ENCODE peak calls at places on chromosomes 16 and 17, in five cellular contexts. Y, L, Z, X and I are unnamed samples.

GRCh38 chr17:17729620-17730249 is 48.5 kb downstream of the RAI1 start:
- DNase-seq in Y (no peak), L (no peak), Z (no peak), X (no peak), I (no peak)

GRCh38 chr16:979859-980594 is 1.5 kb upstream of the SOX8 start:
- DNase-seq in Y (no peak), L (no peak), Z (no peak), X (no peak), I (no peak)

GRCh38 chr16:31460582-31461002 is 1.3 kb downstream of the ARMC5 start:
- DNase-seq in Y (no peak), L (peak), Z (no peak), X (no peak), I (no peak)

GRCh38 chr16:58026705-58027340 is 1.3 kb downstream of the MMP15 start:
- DNase-seq in Y (no peak), L (no peak), Z (no peak), X (peak), I (no peak)

GRCh38 chr16:56542039-56542438 is 22.2 kb upstream of the BBS2 start:
- DNase-seq in Y (no peak), L (no peak), Z (no peak), X (no peak), I (no peak)

GRCh38 chr16:12089492-12090161 is 113.1 kb downstream of the SNX29 start:
- DNase-seq in Y (no peak), L (peak), Z (no peak), X (peak), I (no peak)

GRCh38 chr16:23423496-23424049 is 29.4 kb downstream of the COG7 start:
- DNase-seq in Y (peak), L (peak), Z (peak), X (peak), I (no peak)

GRCh38 chr17:35849469-35850348 is 19.0 kb downstream of the HEATR9 start:
- DNase-seq in Y (no peak), L (no peak), Z (peak), X (no peak), I (no peak)

GRCh38 chr16:84283314-84284167 is 11.1 kb upstream of the WFDC1 start:
- DNase-seq in Y (no peak), L (no peak), Z (no peak), X (peak), I (no peak)

GRCh38 chr16:19338335-19338734 is 52.8 kb downstream of the CLEC19A start:
- DNase-seq in Y (no peak), L (no peak), Z (no peak), X (no peak), I (no peak)

GRCh38 chr17:59365383-59365981 is 34.0 kb downstream of the YPEL2 start:
- DNase-seq in Y (no peak), L (peak), Z (peak), X (no peak), I (peak)

GRCh38 chr17:44628234-44629188 is 27.8 kb upstream of the MEIOC start:
- DNase-seq in Y (no peak), L (peak), Z (no peak), X (peak), I (no peak)

GRCh38 chr17:2266045-2266864 is 37.3 kb downstream of the SMG6 start:
- DNase-seq in Y (peak), L (no peak), Z (no peak), X (no peak), I (no peak)

GRCh38 chr16:84618428-84619102 is 687 bp upstream of the COTL1 start:
- DNase-seq in Y (peak), L (no peak), Z (peak), X (no peak), I (peak)

GRCh38 chr17:30113213-30113612 is 3.4 kb upstream of the NSRP1 start:
- DNase-seq in Y (no peak), L (no peak), Z (no peak), X (no peak), I (no peak)

GRCh38 chr17:10738516-10739258 is 8.9 kb upstream of the TMEM220 start:
- DNase-seq in Y (no peak), L (no peak), Z (peak), X (no peak), I (no peak)

GRCh38 chr16:49559242-49559641 is 185.6 kb downstream of the C16orf78 start:
- DNase-seq in Y (no peak), L (no peak), Z (no peak), X (no peak), I (no peak)

GRCh38 chr16:88505405-88506082 is 52.5 kb downstream of the ZFPM1 start:
- DNase-seq in Y (no peak), L (no peak), Z (peak), X (peak), I (no peak)

GRCh38 chr16:85396879-85397871 is 215.9 kb upstream of the GSE1 start:
- DNase-seq in Y (no peak), L (peak), Z (no peak), X (peak), I (no peak)

GRCh38 chr17:60292697-60293096 is 99.2 kb downstream of the USP32 start:
- DNase-seq in Y (no peak), L (no peak), Z (no peak), X (no peak), I (no peak)

GRCh38 chr17:79821331-79822095 is 17.7 kb downstream of the CBX4 start:
- DNase-seq in Y (no peak), L (no peak), Z (no peak), X (no peak), I (no peak)

GRCh38 chr17:28475151-28475900 is 1.9 kb downstream of the SLC13A2 start:
- DNase-seq in Y (no peak), L (no peak), Z (no peak), X (no peak), I (no peak)

GRCh38 chr17:67520282-67520906 is 143.3 kb downstream of the PITPNC1 start:
- DNase-seq in Y (no peak), L (no peak), Z (peak), X (no peak), I (no peak)

GRCh38 chr17:63151981-63152523 is 186.0 kb downstream of the TANC2 start:
- DNase-seq in Y (no peak), L (no peak), Z (no peak), X (no peak), I (no peak)

GRCh38 chr17:74790206-74791066 is 14.3 kb upstream of the NAT9 start:
- DNase-seq in Y (no peak), L (no peak), Z (no peak), X (no peak), I (no peak)

GRCh38 chr16:80614908-80615696 is 74.3 kb downstream of the DYNLRB2 start:
- DNase-seq in Y (no peak), L (no peak), Z (no peak), X (no peak), I (no peak)

GRCh38 chr17:7982171-7982570 is 20.2 kb upstream of the GUCY2D start:
- DNase-seq in Y (no peak), L (no peak), Z (no peak), X (no peak), I (no peak)

GRCh38 chr17:69141802-69142472 is at the start of gene ABCA6:
- DNase-seq in Y (no peak), L (no peak), Z (peak), X (no peak), I (no peak)

GRCh38 chr16:83199012-83199411 is 572.2 kb downstream of the CDH13 start:
- DNase-seq in Y (no peak), L (no peak), Z (no peak), X (no peak), I (no peak)

GRCh38 chr16:50835358-50836060 is 93.6 kb downstream of the CYLD start:
- DNase-seq in Y (no peak), L (no peak), Z (no peak), X (no peak), I (no peak)

GRCh38 chr16:2008631-2009301 is 855 bp downstream of the ZNF598 start:
- DNase-seq in Y (no peak), L (peak), Z (no peak), X (no peak), I (no peak)
- H3K27ac ChIP-seq in Y (peak), L (peak), Z (peak), X (peak), I (no peak)

GRCh38 chr17:42249681-42250446 is 26.3 kb downstream of the STAT5B start:
- DNase-seq in Y (no peak), L (no peak), Z (no peak), X (no peak), I (no peak)
- H3K27ac ChIP-seq in Y (peak), L (peak), Z (peak), X (peak), I (no peak)

GRCh38 chr16:66872524-66872923 is 7.8 kb upstream of the PDP2 start:
- DNase-seq in Y (no peak), L (no peak), Z (no peak), X (no peak), I (no peak)
- H3K27ac ChIP-seq in Y (peak), L (no peak), Z (peak), X (peak), I (no peak)

DNA sequence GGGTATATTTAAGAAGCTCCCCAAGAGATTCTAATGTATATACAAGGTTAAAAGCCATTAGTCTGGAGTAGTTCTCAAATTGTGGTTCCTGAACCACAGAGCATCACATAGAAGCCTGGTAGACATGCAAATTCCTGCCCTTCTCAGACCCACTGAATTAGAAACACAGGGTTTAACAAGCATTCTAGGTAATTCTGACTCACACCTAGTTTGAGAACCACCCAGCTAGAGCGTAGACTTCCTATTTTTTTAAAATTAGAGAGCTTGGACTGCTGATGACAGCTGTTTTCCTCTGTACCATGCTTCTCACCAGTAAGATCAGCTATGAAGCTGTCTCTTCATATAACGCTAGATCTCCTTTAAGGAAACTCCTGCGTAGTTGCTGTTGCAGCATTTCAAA is 50.6 kb downstream of the HS3ST3B1 start:
- DNase-seq in Y (no peak), L (no peak), Z (no peak), X (no peak), I (no peak)
- H3K27ac ChIP-seq in Y (no peak), L (no peak), Z (no peak), X (peak), I (no peak)

GRCh38 chr16:68713430-68713829 is 23.7 kb upstream of the CDH1 start:
- DNase-seq in Y (no peak), L (no peak), Z (no peak), X (no peak), I (no peak)
- H3K27ac ChIP-seq in Y (no peak), L (no peak), Z (no peak), X (no peak), I (no peak)

GRCh38 chr17:41393294-41393693 is 4.1 kb downstream of the KRT31 start:
- DNase-seq in Y (no peak), L (peak), Z (no peak), X (peak), I (no peak)
- H3K27ac ChIP-seq in Y (no peak), L (no peak), Z (no peak), X (no peak), I (no peak)

GRCh38 chr16:78982344-78982743 is 618.2 kb downstream of the MAF start:
- DNase-seq in Y (no peak), L (no peak), Z (no peak), X (no peak), I (no peak)
- H3K27ac ChIP-seq in Y (no peak), L (no peak), Z (no peak), X (no peak), I (no peak)

DNA sequence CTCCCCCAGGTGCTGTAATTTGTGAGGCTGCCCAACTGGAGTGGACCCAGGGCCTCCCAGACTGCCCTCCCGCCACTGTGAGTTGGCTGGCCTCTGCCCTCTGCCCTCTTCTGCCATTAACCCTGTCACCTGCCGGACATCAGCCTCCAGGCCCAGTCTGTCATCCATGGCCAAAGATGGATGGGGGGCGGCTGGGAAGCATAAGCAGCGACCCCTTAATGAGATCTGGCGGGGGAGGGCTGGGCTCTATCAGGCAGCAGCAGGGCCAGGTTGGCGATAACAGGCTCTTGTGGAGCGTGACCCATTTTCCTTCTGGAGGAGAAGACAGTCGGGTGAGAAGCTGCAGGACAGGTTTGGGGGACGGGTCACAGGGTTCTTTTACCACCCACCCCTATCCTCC is 25.3 kb downstream of the CDK5RAP3 start:
- DNase-seq in Y (no peak), L (no peak), Z (no peak), X (no peak), I (no peak)
- H3K27ac ChIP-seq in Y (no peak), L (no peak), Z (no peak), X (no peak), I (no peak)

GRCh38 chr16:81908466-81909230 is 102.6 kb downstream of the SDR42E1 start:
- DNase-seq in Y (no peak), L (no peak), Z (no peak), X (no peak), I (no peak)
- H3K27ac ChIP-seq in Y (no peak), L (no peak), Z (no peak), X (no peak), I (no peak)

DNA sequence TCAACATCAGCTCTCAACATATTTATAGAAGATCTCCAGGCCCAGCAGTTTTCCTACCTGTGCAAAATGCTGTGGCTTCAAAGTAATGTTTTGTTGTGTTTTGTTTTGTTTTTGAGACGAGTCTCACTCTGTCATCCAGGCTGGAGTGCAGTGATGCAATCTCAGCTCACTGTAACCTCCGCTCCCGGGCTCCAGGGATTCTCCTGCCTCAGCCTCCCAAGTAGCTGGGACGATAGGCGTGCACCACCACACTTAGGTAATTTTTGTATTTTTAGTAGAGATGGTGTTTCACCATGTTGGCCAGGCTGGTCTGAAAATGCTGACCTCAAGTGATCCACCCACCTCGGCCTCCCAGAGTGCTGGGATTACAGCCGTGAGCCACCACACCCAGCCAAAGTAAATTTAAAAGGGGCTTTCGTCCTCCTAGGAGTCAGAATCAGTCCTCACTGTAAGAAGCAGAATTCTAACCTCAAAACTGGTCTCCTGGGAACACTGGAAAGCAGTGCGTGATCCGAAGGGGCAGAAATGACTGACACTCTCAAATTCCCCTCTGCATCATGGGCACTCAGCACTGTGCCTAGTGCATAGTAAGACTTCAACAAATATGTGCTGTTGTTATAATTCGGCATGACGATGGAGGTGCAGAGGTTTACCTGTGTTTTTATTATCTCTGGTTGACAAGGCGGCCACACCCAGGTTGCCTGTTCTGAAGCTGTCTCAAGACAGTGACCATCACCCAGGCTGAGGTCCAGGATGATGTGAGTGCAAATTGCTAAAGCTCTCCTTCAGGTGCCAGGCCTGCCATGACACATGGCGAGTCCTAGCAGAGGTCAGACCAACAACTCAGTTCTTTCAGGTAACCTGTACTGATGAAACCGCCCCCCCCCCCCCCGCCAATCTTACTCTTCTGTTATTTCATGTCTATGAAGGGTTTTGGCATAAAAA is 59.8 kb downstream of the ADCY9 start:
- DNase-seq in Y (no peak), L (no peak), Z (no peak), X (no peak), I (no peak)
- H3K27ac ChIP-seq in Y (no peak), L (no peak), Z (no peak), X (no peak), I (no peak)